ENCODE peak calls at places on chromosomes 6 and 20, in six cellular contexts. One of them, this sample, is unnamed.

GRCh38 chr6:24401458-24401857 is 1.3 kb upstream of the MRS2 start:
- DNase-seq in kidney: no peak
- DNase-seq in fibroblast of lung: no peak
- DNase-seq in transverse colon: no peak
- DNase-seq in coronary artery: no peak
- DNase-seq in A549: no peak
- DNase-seq in this sample: no peak

GRCh38 chr6:18327621-18328548 is 59.3 kb upstream of the RNF144B start:
- DNase-seq in A549: no peak
- DNase-seq in fibroblast of lung: no peak
- DNase-seq in kidney: peak
- DNase-seq in transverse colon: peak
- DNase-seq in coronary artery: no peak
- DNase-seq in this sample: no peak

GRCh38 chr20:16551601-16552419 is 21.4 kb downstream of the KIF16B start:
- DNase-seq in A549: no peak
- DNase-seq in coronary artery: no peak
- DNase-seq in transverse colon: no peak
- DNase-seq in kidney: no peak
- DNase-seq in fibroblast of lung: no peak
- DNase-seq in this sample: no peak

GRCh38 chr6:133240511-133241087 is 558 bp upstream of the EYA4 start:
- DNase-seq in fibroblast of lung: peak
- DNase-seq in coronary artery: no peak
- DNase-seq in A549: peak
- DNase-seq in kidney: peak
- DNase-seq in transverse colon: no peak
- DNase-seq in this sample: no peak

GRCh38 chr20:25254571-25254970 is 6.7 kb downstream of the PYGB start:
- DNase-seq in coronary artery: no peak
- DNase-seq in fibroblast of lung: no peak
- DNase-seq in A549: no peak
- DNase-seq in transverse colon: peak
- DNase-seq in kidney: no peak
- DNase-seq in this sample: no peak

GRCh38 chr6:121434037-121434770 is 1.2 kb upstream of the GJA1 start:
- DNase-seq in kidney: no peak
- DNase-seq in transverse colon: no peak
- DNase-seq in A549: peak
- DNase-seq in coronary artery: no peak
- DNase-seq in fibroblast of lung: no peak
- DNase-seq in this sample: no peak

GRCh38 chr6:3965071-3965718 is 113.7 kb downstream of the FAM217A start:
- DNase-seq in coronary artery: no peak
- DNase-seq in fibroblast of lung: no peak
- DNase-seq in transverse colon: no peak
- DNase-seq in kidney: no peak
- DNase-seq in A549: no peak
- DNase-seq in this sample: no peak

GRCh38 chr6:41049548-41049947 is 3.5 kb upstream of the APOBEC2 start:
- DNase-seq in transverse colon: no peak
- DNase-seq in kidney: no peak
- DNase-seq in fibroblast of lung: no peak
- DNase-seq in coronary artery: no peak
- DNase-seq in A549: no peak
- DNase-seq in this sample: no peak

GRCh38 chr6:25487012-25487411 is 165.0 kb upstream of the SCGN start:
- DNase-seq in fibroblast of lung: no peak
- DNase-seq in transverse colon: no peak
- DNase-seq in A549: no peak
- DNase-seq in kidney: no peak
- DNase-seq in coronary artery: no peak
- DNase-seq in this sample: no peak

GRCh38 chr20:63082308-63082938 is 75.7 kb upstream of the BHLHE23 start:
- DNase-seq in fibroblast of lung: no peak
- DNase-seq in coronary artery: no peak
- DNase-seq in kidney: peak
- DNase-seq in transverse colon: no peak
- DNase-seq in A549: no peak
- DNase-seq in this sample: peak

GRCh38 chr6:41647061-41647511 is 8.8 kb downstream of the MDFI start:
- DNase-seq in A549: no peak
- DNase-seq in kidney: peak
- DNase-seq in transverse colon: no peak
- DNase-seq in coronary artery: no peak
- DNase-seq in fibroblast of lung: peak
- DNase-seq in this sample: no peak

GRCh38 chr6:11486051-11486450 is 51.5 kb upstream of the TMEM170B start:
- DNase-seq in fibroblast of lung: no peak
- DNase-seq in A549: no peak
- DNase-seq in kidney: no peak
- DNase-seq in coronary artery: no peak
- DNase-seq in transverse colon: no peak
- DNase-seq in this sample: no peak

GRCh38 chr6:3284436-3284876 is 25.7 kb downstream of the PSMG4 start:
- DNase-seq in transverse colon: no peak
- DNase-seq in coronary artery: no peak
- DNase-seq in A549: no peak
- DNase-seq in fibroblast of lung: no peak
- DNase-seq in kidney: peak
- DNase-seq in this sample: no peak

GRCh38 chr6:45676376-45676775 is 298.6 kb upstream of the SUPT3H start:
- DNase-seq in A549: no peak
- DNase-seq in kidney: no peak
- DNase-seq in coronary artery: no peak
- DNase-seq in fibroblast of lung: no peak
- DNase-seq in transverse colon: no peak
- DNase-seq in this sample: peak

GRCh38 chr6:43355862-43356590 is 13.4 kb downstream of the ZNF318 start:
- DNase-seq in coronary artery: no peak
- DNase-seq in transverse colon: peak
- DNase-seq in A549: peak
- DNase-seq in fibroblast of lung: peak
- DNase-seq in kidney: no peak
- DNase-seq in this sample: no peak

GRCh38 chr20:19274412-19275015 is 62.1 kb downstream of the SLC24A3 start:
- DNase-seq in A549: no peak
- DNase-seq in kidney: peak
- DNase-seq in fibroblast of lung: peak
- DNase-seq in transverse colon: no peak
- DNase-seq in coronary artery: peak
- DNase-seq in this sample: no peak

GRCh38 chr20:50191065-50191565 is 485 bp downstream of the CEBPB start:
- DNase-seq in A549: no peak
- DNase-seq in kidney: no peak
- DNase-seq in fibroblast of lung: no peak
- DNase-seq in coronary artery: peak
- DNase-seq in transverse colon: peak
- DNase-seq in this sample: peak

GRCh38 chr6:148854086-148854485 is 107.3 kb downstream of the UST start:
- DNase-seq in fibroblast of lung: peak
- DNase-seq in A549: no peak
- DNase-seq in coronary artery: no peak
- DNase-seq in transverse colon: no peak
- DNase-seq in kidney: no peak
- DNase-seq in this sample: no peak

GRCh38 chr20:63072231-63072791 is 65.5 kb upstream of the BHLHE23 start:
- DNase-seq in kidney: peak
- DNase-seq in A549: no peak
- DNase-seq in fibroblast of lung: no peak
- DNase-seq in transverse colon: no peak
- DNase-seq in coronary artery: no peak
- DNase-seq in this sample: no peak

GRCh38 chr6:169212897-169213813 is 40.5 kb downstream of the THBS2 start:
- DNase-seq in kidney: peak
- DNase-seq in coronary artery: peak
- DNase-seq in A549: peak
- DNase-seq in fibroblast of lung: peak
- DNase-seq in transverse colon: peak
- DNase-seq in this sample: peak

GRCh38 chr20:38222231-38222922 is 38.2 kb downstream of the KIAA1755 start:
- DNase-seq in fibroblast of lung: peak
- DNase-seq in transverse colon: peak
- DNase-seq in coronary artery: no peak
- DNase-seq in kidney: peak
- DNase-seq in A549: peak
- DNase-seq in this sample: peak

GRCh38 chr20:38321959-38322598 is 18.1 kb downstream of the BPI start:
- DNase-seq in kidney: no peak
- DNase-seq in fibroblast of lung: peak
- DNase-seq in A549: peak
- DNase-seq in transverse colon: no peak
- DNase-seq in coronary artery: no peak
- DNase-seq in this sample: peak

GRCh38 chr20:49230575-49231211 is 11.5 kb downstream of the DDX27 start:
- DNase-seq in kidney: no peak
- DNase-seq in transverse colon: peak
- DNase-seq in coronary artery: no peak
- DNase-seq in A549: no peak
- DNase-seq in fibroblast of lung: no peak
- DNase-seq in this sample: no peak

GRCh38 chr6:431504-431903 is 40.0 kb downstream of the IRF4 start:
- DNase-seq in coronary artery: peak
- DNase-seq in fibroblast of lung: no peak
- DNase-seq in kidney: no peak
- DNase-seq in transverse colon: no peak
- DNase-seq in A549: no peak
- DNase-seq in this sample: peak

GRCh38 chr6:56046576-56046975 is 171.2 kb upstream of the BMP5 start:
- DNase-seq in kidney: no peak
- DNase-seq in transverse colon: peak
- DNase-seq in A549: no peak
- DNase-seq in fibroblast of lung: peak
- DNase-seq in coronary artery: peak
- DNase-seq in this sample: no peak

GRCh38 chr20:62832212-62832922 is 15.5 kb downstream of the COL9A3 start:
- DNase-seq in A549: no peak
- DNase-seq in coronary artery: peak
- DNase-seq in fibroblast of lung: no peak
- DNase-seq in transverse colon: peak
- DNase-seq in kidney: peak
- DNase-seq in this sample: no peak

GRCh38 chr6:26122402-26122792 is 35.2 kb downstream of the HFE start:
- DNase-seq in transverse colon: peak
- DNase-seq in kidney: no peak
- DNase-seq in A549: peak
- DNase-seq in fibroblast of lung: no peak
- DNase-seq in coronary artery: no peak
- DNase-seq in this sample: no peak

DNA sequence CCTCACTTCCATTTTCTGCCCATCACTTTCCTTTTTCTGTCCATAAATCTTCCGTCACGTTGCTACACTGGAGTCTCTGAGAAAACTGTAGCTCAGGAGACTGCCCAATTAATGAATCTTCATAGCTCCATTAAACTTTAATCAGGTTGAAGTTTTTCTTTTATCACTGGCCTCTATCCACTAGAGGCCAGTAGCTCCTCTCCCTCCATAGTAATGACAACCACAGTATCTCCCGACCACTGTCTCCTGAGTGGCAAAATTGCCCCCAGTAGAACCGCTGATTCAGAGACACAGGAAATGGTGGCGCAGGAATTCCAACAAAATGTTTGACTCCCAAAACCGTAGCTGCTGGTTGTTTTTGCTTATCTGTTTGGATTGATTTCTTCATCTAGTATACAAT is 18.4 kb upstream of the DOK5 start:
- DNase-seq in fibroblast of lung: no peak
- DNase-seq in transverse colon: no peak
- DNase-seq in coronary artery: no peak
- DNase-seq in kidney: no peak
- DNase-seq in A549: no peak
- DNase-seq in this sample: no peak
- TF ChIP-seq CTCF in fibroblast of lung: peak
- TF ChIP-seq CTCF in transverse colon: no peak
- TF ChIP-seq CTCF in coronary artery: no peak
- TF ChIP-seq CTCF in kidney: no peak
- TF ChIP-seq CTCF in A549: no peak
- TF ChIP-seq CTCF in this sample: no peak

GRCh38 chr6:125792172-125792571 is 1.4 kb downstream of the NCOA7 start:
- DNase-seq in A549: no peak
- DNase-seq in fibroblast of lung: no peak
- DNase-seq in kidney: no peak
- DNase-seq in coronary artery: no peak
- DNase-seq in transverse colon: no peak
- DNase-seq in this sample: no peak
- TF ChIP-seq CTCF in A549: no peak
- TF ChIP-seq CTCF in fibroblast of lung: no peak
- TF ChIP-seq CTCF in kidney: no peak
- TF ChIP-seq CTCF in coronary artery: no peak
- TF ChIP-seq CTCF in transverse colon: no peak
- TF ChIP-seq CTCF in this sample: no peak

GRCh38 chr6:160043784-160044183 is 74.9 kb downstream of the IGF2R start:
- DNase-seq in transverse colon: no peak
- DNase-seq in A549: no peak
- DNase-seq in fibroblast of lung: no peak
- DNase-seq in kidney: no peak
- DNase-seq in coronary artery: no peak
- DNase-seq in this sample: no peak
- TF ChIP-seq CTCF in transverse colon: no peak
- TF ChIP-seq CTCF in A549: no peak
- TF ChIP-seq CTCF in fibroblast of lung: no peak
- TF ChIP-seq CTCF in kidney: no peak
- TF ChIP-seq CTCF in coronary artery: no peak
- TF ChIP-seq CTCF in this sample: no peak

GRCh38 chr6:5394280-5394679 is 133.0 kb downstream of the FARS2 start:
- DNase-seq in coronary artery: no peak
- DNase-seq in fibroblast of lung: no peak
- DNase-seq in kidney: no peak
- DNase-seq in A549: no peak
- DNase-seq in transverse colon: no peak
- DNase-seq in this sample: no peak

GRCh38 chr6:5401845-5402738 is 140.8 kb downstream of the FARS2 start:
- DNase-seq in transverse colon: no peak
- DNase-seq in kidney: no peak
- DNase-seq in A549: no peak
- DNase-seq in coronary artery: no peak
- DNase-seq in fibroblast of lung: peak
- DNase-seq in this sample: no peak

GRCh38 chr6:5399391-5399790 is 138.1 kb downstream of the FARS2 start:
- DNase-seq in transverse colon: no peak
- DNase-seq in A549: no peak
- DNase-seq in coronary artery: no peak
- DNase-seq in kidney: no peak
- DNase-seq in fibroblast of lung: no peak
- DNase-seq in this sample: no peak

GRCh38 chr6:5395719-5396118 is 134.4 kb downstream of the FARS2 start:
- DNase-seq in kidney: no peak
- DNase-seq in coronary artery: no peak
- DNase-seq in fibroblast of lung: no peak
- DNase-seq in A549: no peak
- DNase-seq in transverse colon: no peak
- DNase-seq in this sample: no peak

GRCh38 chr6:5398530-5398929 is 137.2 kb downstream of the FARS2 start:
- DNase-seq in A549: peak
- DNase-seq in transverse colon: no peak
- DNase-seq in coronary artery: no peak
- DNase-seq in kidney: no peak
- DNase-seq in fibroblast of lung: peak
- DNase-seq in this sample: peak
- TF ChIP-seq CTCF in A549: peak
- TF ChIP-seq CTCF in transverse colon: peak
- TF ChIP-seq CTCF in coronary artery: no peak
- TF ChIP-seq CTCF in kidney: no peak
- TF ChIP-seq CTCF in fibroblast of lung: peak
- TF ChIP-seq CTCF in this sample: peak